ENCODE peak calls at places on chromosomes 13 and 19, in ten cellular contexts. N is sigmoid colon; E is RPMI8226; H is transverse colon; G is stimulated activated CD8-positive, alpha-beta memory T cell treated with anti-CD3 and anti-CD28 coated beads, Interleukin-4, amount 100 ng/mL, for 48 hours; M is uterus; Z is activated T-cell treated with anti-CD3 and anti-CD28 coated beads for 1 hour; R is aorta; T is activated T-helper 1 cell treated with anti-CD3 and anti-CD28 coated beads, Interleukin-12 subunit alpha, Interleukin-12 subunit beta, Interleukin-2, Interleukin-4 antibody, amounts not matched to agents 30 ng/mL and 10 ng/mL and 1 ng/mL, durations not matched to agents 14 hours and 24 hours and 36 hours; J is adipocyte. Y is an unnamed sample.
A peak's percentile ranks its signal among the peaks of the same experiment; 100 is the strongest.

GRCh38 chr19:5018224-5019015 is 49.5 kb downstream of the KDM4B start:
- DNase-seq in N (no peak), E (no peak), H (no peak), G (no peak), M (no peak), Z (no peak), R (no peak), T (no peak), J (peak; percentile 63), Y (no peak)

GRCh38 chr19:15180451-15181390 is 20.1 kb downstream of the NOTCH3 start:
- DNase-seq in N (no peak), E (no peak), H (peak; percentile 51), G (no peak), M (no peak), Z (no peak), R (no peak), T (no peak), J (no peak), Y (peak; percentile 92)

GRCh38 chr19:994516-994915 is 5.7 kb upstream of the GRIN3B start:
- DNase-seq in N (no peak), E (no peak), H (no peak), G (no peak), M (no peak), Z (no peak), R (no peak), T (no peak), J (no peak), Y (no peak)

GRCh38 chr19:2507109-2507508 is 31.2 kb downstream of the GADD45B start:
- DNase-seq in N (no peak), E (peak; percentile 25), H (peak; percentile 61), G (no peak), M (no peak), Z (no peak), R (no peak), T (peak; percentile 46), J (peak; percentile 66), Y (peak; percentile 57)

GRCh38 chr13:96991072-96991471 is 3.2 kb downstream of the OXGR1 start:
- DNase-seq in N (no peak), E (no peak), H (peak; percentile 48), G (no peak), M (no peak), Z (no peak), R (no peak), T (no peak), J (no peak), Y (no peak)

GRCh38 chr19:29805026-29805925 is 6.5 kb upstream of the CCNE1 start:
- DNase-seq in N (no peak), E (no peak), H (no peak), G (no peak), M (no peak), Z (no peak), R (peak; percentile 64), T (no peak), J (peak; percentile 10), Y (no peak)

GRCh38 chr19:9806781-9807180 is 12.1 kb downstream of the FBXL12 start:
- DNase-seq in N (no peak), E (peak; percentile 87), H (no peak), G (no peak), M (no peak), Z (no peak), R (no peak), T (no peak), J (no peak), Y (no peak)

GRCh38 chr13:28494861-28495585 is at the start of gene FLT1:
- DNase-seq in N (no peak), E (no peak), H (no peak), G (peak; percentile 63), M (peak; percentile 63), Z (no peak), R (peak; percentile 83), T (peak; percentile 24), J (peak; percentile 78), Y (no peak)

GRCh38 chr19:47486900-47487299 is 2.9 kb upstream of the KPTN start:
- DNase-seq in N (no peak), E (no peak), H (no peak), G (peak; percentile 34), M (no peak), Z (no peak), R (no peak), T (no peak), J (no peak), Y (no peak)

GRCh38 chr19:1631557-1632100 is 20.8 kb downstream of the TCF3 start:
- DNase-seq in N (no peak), E (no peak), H (no peak), G (no peak), M (no peak), Z (no peak), R (no peak), T (no peak), J (no peak), Y (no peak)